ENCODE peak calls at places on chromosomes 13 and 19, in six cellular contexts. G is stomach, J is AG10803, V is WTC11, S is heart right ventricle, D is bronchial epithelial cell. H is an unnamed sample.

GRCh38 chr19:45820413-45821102 is 5.5 kb upstream of the RSPH6A start:
- DNase-seq in G (no peak), J (no peak), V (no peak), S (no peak), D (peak; percentile 57), H (no peak)

GRCh38 chr13:35699181-35699580 is 222.7 kb upstream of the MAB21L1 start:
- DNase-seq in G (no peak), J (peak; percentile 81), V (no peak), S (no peak), D (no peak), H (peak; percentile 72)

GRCh38 chr19:46350758-46351159 is 3.9 kb downstream of the PPP5C start:
- DNase-seq in G (no peak), J (no peak), V (no peak), S (no peak), D (no peak), H (no peak)

GRCh38 chr19:13796301-13797057 is 1.2 kb downstream of the ZSWIM4 start:
- DNase-seq in G (peak; percentile 53), J (peak; percentile 95), V (peak; percentile 68), S (peak; percentile 84), D (peak; percentile 94), H (peak; percentile 98)

GRCh38 chr19:14081797-14082674 is 3.5 kb downstream of the C19orf67 start:
- DNase-seq in G (peak; percentile 45), J (peak; percentile 33), V (no peak), S (peak; percentile 52), D (peak; percentile 82), H (peak; percentile 27)

GRCh38 chr19:1857648-1858326 is 5.6 kb downstream of the KLF16 start:
- DNase-seq in G (no peak), J (no peak), V (no peak), S (no peak), D (no peak), H (no peak)

GRCh38 chr13:88745013-88745412 is 1073.8 kb downstream of the SLITRK5 start:
- DNase-seq in G (no peak), J (no peak), V (no peak), S (no peak), D (no peak), H (no peak)

GRCh38 chr19:50703915-50704548 is 15.6 kb downstream of the SHANK1 start:
- DNase-seq in G (no peak), J (no peak), V (no peak), S (no peak), D (no peak), H (no peak)

GRCh38 chr13:110047511-110047910 is 259.4 kb downstream of the COL4A1 start:
- DNase-seq in G (peak; percentile 75), J (peak; percentile 22), V (no peak), S (peak; percentile 90), D (peak; percentile 85), H (peak; percentile 91)

GRCh38 chr13:71017607-71018006 is 849.4 kb downstream of the DACH1 start:
- DNase-seq in G (no peak), J (no peak), V (no peak), S (no peak), D (no peak), H (no peak)

GRCh38 chr13:36163809-36164308 is 32.7 kb upstream of the DCLK1 start:
- DNase-seq in G (peak; percentile 45), J (peak; percentile 4), V (no peak), S (peak; percentile 40), D (peak; percentile 46), H (peak; percentile 87)

GRCh38 chr19:7705387-7706187 is 3.7 kb upstream of the FCER2 start:
- DNase-seq in G (peak; percentile 44), J (no peak), V (no peak), S (peak; percentile 44), D (no peak), H (no peak)

GRCh38 chr13:101474419-101474957 is 22.0 kb downstream of the ITGBL1 start:
- DNase-seq in G (no peak), J (peak; percentile 91), V (peak; percentile 73), S (no peak), D (no peak), H (peak; percentile 91)

DNA sequence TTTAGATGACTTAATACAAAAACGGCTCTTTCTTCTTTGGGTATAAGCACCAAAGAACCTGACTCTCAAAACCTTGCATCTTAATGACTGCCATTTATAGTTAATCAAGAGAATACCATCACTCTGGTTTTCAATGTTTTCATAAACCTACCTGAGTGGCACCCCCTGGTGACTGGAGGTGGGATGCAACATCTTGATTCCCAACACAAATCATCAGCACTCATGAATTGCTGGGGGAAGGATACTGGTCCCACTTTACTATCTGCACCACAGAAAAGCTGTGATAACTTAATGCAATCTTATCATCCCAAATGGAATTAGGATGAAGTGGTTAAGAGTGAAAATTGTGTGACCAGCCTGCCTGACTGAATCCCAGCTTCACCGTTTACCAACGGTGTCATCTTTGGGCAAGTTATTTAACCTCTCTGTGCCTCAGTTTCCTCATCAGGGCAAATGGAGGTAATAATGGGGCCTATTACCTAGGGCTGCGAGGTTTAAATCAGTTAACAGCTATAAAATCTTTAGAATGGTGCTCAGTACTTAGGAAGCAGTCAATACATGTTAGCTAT is 366.4 kb downstream of the KLF12 start:
- DNase-seq in G (no peak), J (no peak), V (peak; percentile 29), S (no peak), D (peak; percentile 18), H (no peak)
- TF ChIP-seq CTCF in G (no peak), J (peak; percentile 32), V (peak; percentile 35), S (no peak), D (peak; percentile 31), H (peak; percentile 36)

DNA sequence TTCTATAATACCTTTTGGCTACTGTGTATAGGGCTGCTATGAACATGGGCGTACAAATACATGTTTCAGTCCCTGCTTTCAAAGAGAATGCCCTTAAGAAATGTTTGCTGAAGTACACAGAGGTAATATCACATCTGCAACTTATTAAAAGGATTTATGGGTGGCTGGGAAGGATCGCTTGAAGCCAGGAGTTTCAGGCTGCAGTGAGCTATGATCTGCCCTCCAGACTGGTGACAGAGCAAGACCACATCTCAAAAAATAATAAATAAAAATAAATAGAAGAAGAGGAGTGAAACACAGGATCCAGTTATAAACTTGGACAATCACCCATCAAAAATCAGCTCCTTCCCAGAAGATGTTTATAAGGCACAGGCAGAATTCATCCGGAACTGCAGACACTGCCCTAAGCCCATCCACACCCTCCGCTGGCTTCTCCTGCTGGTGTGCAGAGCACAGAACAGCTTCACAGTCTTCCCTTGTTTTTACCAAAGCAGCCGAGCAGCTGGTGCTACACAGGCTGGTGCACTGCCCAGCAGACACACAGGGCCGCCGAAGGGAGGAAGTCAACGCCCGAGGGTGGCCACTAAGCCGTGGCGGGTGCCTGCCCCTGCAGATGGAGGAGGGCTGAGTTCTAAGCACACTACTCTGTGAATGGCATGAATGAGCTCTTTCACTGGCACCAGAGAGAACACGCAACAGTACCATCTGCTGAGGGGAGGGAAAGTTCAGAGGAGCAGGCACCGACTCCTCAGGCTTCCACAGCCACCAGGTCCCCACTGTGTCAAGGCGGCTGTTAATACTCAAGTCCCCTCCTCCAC is 44.0 kb downstream of the BRD4 start:
- DNase-seq in G (peak; percentile 41), J (peak; percentile 70), V (no peak), S (no peak), D (no peak), H (peak; percentile 24)
- TF ChIP-seq CTCF in G (no peak), J (peak; percentile 25), V (no peak), S (no peak), D (no peak), H (no peak)

DNA sequence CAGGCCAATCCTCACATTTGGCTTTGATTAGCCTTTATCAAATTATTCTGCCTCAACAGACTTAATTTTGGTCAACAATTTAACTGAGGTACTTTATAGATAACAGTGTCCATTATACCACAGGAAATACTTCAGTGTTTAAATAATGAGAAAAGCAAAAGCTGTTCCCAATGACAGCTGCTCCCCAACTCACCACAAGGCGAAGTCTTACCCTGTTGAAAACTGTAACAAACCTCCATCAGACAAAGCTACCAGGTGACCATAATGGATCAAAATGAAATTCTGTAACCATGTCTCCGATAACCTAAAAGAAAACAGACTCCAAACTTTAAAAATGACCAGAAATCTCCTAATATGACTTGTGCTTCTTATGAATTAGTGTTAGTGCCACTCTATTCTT is 50.3 kb downstream of the ZNF44 start:
- DNase-seq in G (no peak), J (no peak), V (no peak), S (no peak), D (no peak), H (no peak)
- TF ChIP-seq CTCF in G (no peak), J (no peak), V (peak; percentile 24), S (no peak), D (peak; percentile 6), H (no peak)

DNA sequence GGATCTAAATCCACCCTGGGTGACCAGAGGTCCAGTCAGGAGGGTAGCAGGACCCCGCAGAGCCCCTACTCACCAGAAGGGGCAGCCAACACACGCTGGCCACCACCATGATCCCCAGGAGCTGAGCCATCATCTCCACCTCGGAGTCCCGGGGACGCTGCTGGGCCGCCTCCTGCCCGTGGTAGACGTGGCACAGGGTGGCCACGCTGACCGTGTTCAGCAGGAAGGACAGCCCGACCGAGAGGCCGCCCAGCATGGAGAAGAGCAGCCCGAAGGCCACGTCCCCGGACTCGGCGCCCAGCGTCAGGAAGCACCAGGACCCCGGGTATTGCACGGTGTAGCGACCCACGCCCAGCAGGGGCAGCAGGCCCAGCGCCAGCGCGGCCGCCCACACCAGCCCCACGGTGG is 6.9 kb downstream of the TBXA2R start:
- DNase-seq in G (no peak), J (no peak), V (peak; percentile 72), S (no peak), D (no peak), H (no peak)
- TF ChIP-seq CTCF in G (no peak), J (peak; percentile 7), V (peak; percentile 43), S (no peak), D (no peak), H (peak; percentile 10)

GRCh38 chr13:113427562-113428468 is 25.5 kb downstream of the ADPRHL1 start:
- DNase-seq in G (no peak), J (peak; percentile 43), V (no peak), S (no peak), D (no peak), H (peak; percentile 45)
- TF ChIP-seq CTCF in G (no peak), J (no peak), V (no peak), S (no peak), D (no peak), H (no peak)